ENCODE peak calls at places on chromosomes 16 and 17, in seven cellular contexts. N is T-cell; G is left lung; Q is activated effector memory CD4-positive, alpha-beta T cell treated with anti-CD3 and anti-CD28 coated beads, Interleukin-2, amount 50 U/mL, for 16 hours; T is activated CD4-positive, alpha-beta memory T cell treated with anti-CD3 and anti-CD28 coated beads, Interleukin-2, amount 10 ng/mL, durations not matched to agents 7 days and 5 days; O is effector memory CD4-positive, alpha-beta T cell; K is HS-5. B is an unnamed sample.

GRCh38 chr17:31355935-31356334 is 34.5 kb upstream of the EVI2A start:
- DNase-seq in O (no peak), G (no peak), T (no peak), N (no peak), Q (no peak), K (no peak), B (no peak)

GRCh38 chr17:29292071-29292991 is 1.6 kb downstream of the NUFIP2 start:
- DNase-seq in T (peak; percentile 66), K (no peak), G (peak; percentile 78), N (peak; percentile 48), O (peak; percentile 30), Q (peak; percentile 84), B (peak; percentile 57)

GRCh38 chr17:80414508-80414802 is 512 bp upstream of the ENDOV start:
- DNase-seq in T (no peak), N (no peak), O (peak; percentile 6), Q (no peak), G (no peak), K (no peak), B (no peak)

GRCh38 chr16:83928341-83929055 is 24.5 kb upstream of the OSGIN1 start:
- DNase-seq in T (no peak), Q (no peak), N (no peak), K (no peak), O (no peak), G (no peak), B (no peak)

GRCh38 chr17:8776861-8777260 is 18.5 kb upstream of the SPDYE4 start:
- DNase-seq in Q (no peak), N (no peak), T (no peak), K (no peak), O (no peak), G (no peak), B (no peak)

GRCh38 chr16:21158208-21159110 is at the start of gene LDAF1:
- DNase-seq in G (peak; percentile 89), K (peak; percentile 47), T (peak; percentile 86), O (peak; percentile 60), N (peak; percentile 76), Q (peak; percentile 92), B (peak; percentile 91)

GRCh38 chr17:57375040-57375769 is 118.9 kb downstream of the MSI2 start:
- DNase-seq in Q (no peak), K (no peak), O (no peak), G (no peak), T (no peak), N (no peak), B (no peak)

GRCh38 chr17:57456622-57457021 is 200.3 kb downstream of the MSI2 start:
- DNase-seq in O (no peak), G (no peak), T (no peak), Q (no peak), K (no peak), N (no peak), B (no peak)

GRCh38 chr16:9075299-9076071 is 16.0 kb upstream of the HAPSTR1 start:
- DNase-seq in N (no peak), K (no peak), G (no peak), Q (no peak), T (no peak), O (no peak), B (no peak)

GRCh38 chr16:52265446-52265861 is 281.5 kb downstream of the TOX3 start:
- DNase-seq in O (no peak), G (no peak), N (no peak), K (no peak), Q (no peak), T (no peak), B (peak; percentile 78)

GRCh38 chr16:87507351-87508069 is 14.7 kb upstream of the ZCCHC14 start:
- DNase-seq in N (no peak), G (no peak), Q (no peak), O (no peak), T (no peak), K (no peak), B (no peak)

B was measured in HAP-1.